ENCODE peak calls at places on chromosomes 3 and 15, in nine cellular contexts. F is upper lobe of left lung, D is left lung, L is heart right ventricle, J is lower lobe of right lung, T is psoas muscle, S is neural progenitor cell, W is A673, A is small intestine. Y is an unnamed sample.

GRCh38 chr3:50336452-50337174 is 4.0 kb downstream of the RASSF1 start:
- DNase-seq in D (no peak), L (no peak), T (no peak), W (no peak), J (no peak), S (peak; percentile 37), A (no peak), F (no peak), Y (peak; percentile 77)

GRCh38 chr3:78177780-78178179 is 1137.9 kb downstream of the ROBO2 start:
- DNase-seq in L (no peak), J (no peak), W (no peak), D (no peak), S (no peak), A (no peak), F (peak; percentile 28), T (no peak), Y (no peak)

GRCh38 chr3:89300519-89300918 is 193.1 kb downstream of the EPHA3 start:
- DNase-seq in W (peak; percentile 46), J (no peak), D (no peak), F (no peak), T (no peak), L (no peak), A (no peak), S (no peak), Y (no peak)

GRCh38 chr3:172257638-172258400 is 190.4 kb downstream of the GHSR start:
- DNase-seq in L (no peak), J (no peak), T (no peak), W (no peak), A (no peak), D (no peak), S (no peak), F (no peak), Y (no peak)

GRCh38 chr3:185754920-185755319 is 69.9 kb downstream of the IGF2BP2 start:
- DNase-seq in F (no peak), W (no peak), J (no peak), T (no peak), S (no peak), L (no peak), D (no peak), A (no peak), Y (no peak)

GRCh38 chr3:134037168-134037567 is 7.4 kb upstream of the SLCO2A1 start:
- DNase-seq in L (no peak), A (peak; percentile 45), T (no peak), J (no peak), W (no peak), S (no peak), D (no peak), F (no peak), Y (no peak)

GRCh38 chr3:194714564-194714963 is 28.9 kb downstream of the FAM43A start:
- DNase-seq in W (no peak), D (no peak), J (no peak), S (no peak), L (no peak), F (no peak), A (no peak), T (no peak), Y (no peak)

GRCh38 chr15:97547381-97547780 is 413.1 kb upstream of the ARRDC4 start:
- DNase-seq in D (no peak), J (no peak), S (no peak), F (no peak), T (no peak), W (no peak), L (no peak), A (no peak), Y (no peak)

GRCh38 chr3:169243579-169243978 is 419.9 kb downstream of the MECOM start:
- DNase-seq in J (no peak), F (no peak), A (no peak), L (no peak), S (no peak), D (no peak), W (no peak), T (no peak), Y (no peak)

GRCh38 chr15:96767703-96768434 is 437.4 kb downstream of the NR2F2 start:
- DNase-seq in W (no peak), J (no peak), T (no peak), A (no peak), S (no peak), L (no peak), D (no peak), F (no peak), Y (no peak)

DNA sequence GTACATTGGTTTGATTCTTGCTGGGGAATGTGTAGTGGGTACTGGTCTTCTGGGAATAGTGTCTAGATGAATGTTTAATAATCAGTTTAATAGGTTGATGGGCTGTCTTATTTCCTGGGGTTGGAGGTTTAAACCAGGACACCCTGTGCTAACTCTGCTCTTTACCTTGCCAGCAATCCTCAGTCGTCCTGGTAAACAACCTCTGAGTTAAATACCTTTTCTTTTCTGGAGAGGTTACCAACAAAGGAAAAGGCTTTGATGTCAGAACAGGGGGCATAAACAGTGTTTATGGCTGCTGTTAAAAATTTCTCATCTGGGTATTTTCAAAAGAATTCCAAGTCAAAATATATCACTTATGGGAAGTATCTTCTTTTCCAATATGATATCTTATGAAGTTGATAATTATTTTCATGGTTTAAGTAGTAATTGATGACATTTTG is 23.5 kb downstream of the MITF start:
- DNase-seq in L (no peak), D (no peak), J (no peak), T (no peak), F (no peak), W (no peak), A (no peak), S (no peak), Y (no peak)
- H3K4me1 ChIP-seq in L (peaks cover 78% of the 10 kb centered on the region), D (peaks cover 36% of the 10 kb centered on the region), J (peaks cover 33% of the 10 kb centered on the region), T (peaks cover 55% of the 10 kb centered on the region), F (peaks cover 7% of the 10 kb centered on the region), W (peaks cover 3% of the 10 kb centered on the region), A (no peaks in the 10 kb centered on the region), S (no peaks in the 10 kb centered on the region), Y (no peaks in the 10 kb centered on the region)

GRCh38 chr3:160691151-160691550 is 14.2 kb downstream of the ARL14 start:
- DNase-seq in W (no peak), D (no peak), J (no peak), L (no peak), F (no peak), T (no peak), A (no peak), S (no peak), Y (no peak)
- H3K4me3 ChIP-seq in W (no peak overlapping the region), D (no peak overlapping the region), J (no peak overlapping the region), L (no peak overlapping the region), F (no peak overlapping the region), T (no peak overlapping the region), A (no peak overlapping the region), S (no peak overlapping the region), Y (no peak overlapping the region)

GRCh38 chr3:122245513-122246174 is 62.2 kb downstream of the CASR start:
- DNase-seq in L (no peak), W (no peak), S (no peak), A (no peak), T (no peak), J (no peak), F (no peak), D (no peak), Y (no peak)

GRCh38 chr3:122251428-122251827 is 68.0 kb downstream of the CASR start:
- DNase-seq in D (no peak), A (no peak), L (no peak), W (no peak), J (no peak), F (no peak), T (no peak), S (no peak), Y (no peak)

GRCh38 chr3:122247825-122248185 is 64.3 kb downstream of the CASR start:
- DNase-seq in T (no peak), F (no peak), J (no peak), S (no peak), D (no peak), W (no peak), L (no peak), A (no peak), Y (no peak)

GRCh38 chr3:122246214-122246613 is 62.7 kb downstream of the CASR start:
- DNase-seq in J (no peak), T (no peak), S (no peak), D (no peak), F (no peak), A (no peak), W (no peak), L (no peak), Y (no peak)

DNA sequence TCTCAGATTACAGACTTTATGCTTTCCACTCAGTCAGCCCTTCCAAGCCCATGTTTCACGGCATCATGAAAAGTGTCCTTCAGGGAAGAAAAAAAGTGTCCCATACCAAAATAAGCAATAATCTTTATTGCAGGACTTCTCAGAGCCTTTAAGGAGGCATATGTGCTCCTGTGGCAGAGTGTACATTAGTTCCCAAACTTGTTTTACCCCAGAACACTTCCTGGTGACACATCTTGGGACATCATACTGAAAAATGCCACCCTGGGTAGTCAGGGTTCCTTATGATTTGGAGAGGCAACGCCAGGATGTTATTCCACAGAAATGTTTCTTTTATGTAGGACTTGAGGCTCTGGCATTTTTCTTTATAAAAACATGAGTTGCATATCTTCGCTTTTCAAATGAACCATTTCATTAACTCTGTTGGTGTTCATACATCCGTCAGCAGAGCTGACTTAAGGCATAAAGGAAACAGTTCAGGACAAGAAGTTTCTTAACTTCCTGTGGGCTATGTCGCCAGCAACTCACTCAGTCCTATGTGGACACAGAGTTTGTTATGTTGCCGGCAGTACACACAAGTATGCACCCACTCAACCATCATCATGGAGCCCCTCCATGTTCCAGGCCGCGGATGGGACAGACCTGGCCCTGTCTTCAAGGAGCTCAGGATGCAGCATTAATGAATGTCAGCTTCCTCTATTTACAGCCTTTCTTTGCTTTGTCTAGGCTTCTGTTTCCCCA is 63.8 kb downstream of the CASR start:
- DNase-seq in S (no peak), J (no peak), T (no peak), W (no peak), D (no peak), F (peak; percentile 46), A (no peak), L (no peak), Y (no peak)
- H3K27ac ChIP-seq in S (no peak overlapping the region), J (peak overlapping the region; percentile 62), T (no peak overlapping the region), W (no peak overlapping the region), D (no peak overlapping the region), F (peak overlapping the region; percentile 68), A (peak overlapping the region; percentile 25), L (no peak overlapping the region), Y (no peak overlapping the region)

GRCh38 chr3:146160233-146160963 is 586 bp downstream of the PLOD2 start:
- DNase-seq in D (peak; percentile 63), J (peak; percentile 48), F (peak; percentile 63), S (peak; percentile 91), T (peak; percentile 52), A (peak; percentile 74), L (peak; percentile 76), W (peak; percentile 90), Y (no peak)
- H3K4me1 ChIP-seq in D (peaks cover 26% of the 10 kb centered on the region), J (peaks cover 25% of the 10 kb centered on the region), F (peaks cover 10% of the 10 kb centered on the region), S (peaks cover 6% of the 10 kb centered on the region), T (no peaks in the 10 kb centered on the region), A (peaks cover 3% of the 10 kb centered on the region), L (peaks cover 60% of the 10 kb centered on the region), W (peaks cover 35% of the 10 kb centered on the region), Y (no peaks in the 10 kb centered on the region)

GRCh38 chr3:114743746-114744145 is 403.3 kb downstream of the ZBTB20 start:
- DNase-seq in S (no peak), L (no peak), A (no peak), T (no peak), D (no peak), F (no peak), J (no peak), W (no peak), Y (no peak)

GRCh38 chr3:114745322-114746240 is 401.5 kb downstream of the ZBTB20 start:
- DNase-seq in D (no peak), W (no peak), F (no peak), L (no peak), S (peak; percentile 4), T (no peak), J (no peak), A (peak; percentile 77), Y (no peak)

GRCh38 chr3:114741066-114741465 is 406.0 kb downstream of the ZBTB20 start:
- DNase-seq in S (no peak), F (no peak), W (no peak), L (no peak), T (no peak), J (no peak), A (no peak), D (no peak), Y (no peak)

GRCh38 chr3:114746502-114746901 is 400.6 kb downstream of the ZBTB20 start:
- DNase-seq in S (no peak), J (no peak), W (no peak), F (no peak), D (no peak), T (no peak), L (no peak), A (peak; percentile 44), Y (no peak)
- H3K4me3 ChIP-seq in S (no peak overlapping the region), J (peak overlapping the region; percentile 41), W (no peak overlapping the region), F (peak overlapping the region; percentile 32), D (peak overlapping the region; percentile 22), T (peak overlapping the region; percentile 37), L (no peak overlapping the region), A (no peak overlapping the region), Y (no peak overlapping the region)

Y was measured in CD4-positive, alpha-beta memory T cell.